ENCODE peak calls at places on chromosome 1, in four cellular contexts. W is K562, N is HepG2, T is SK-N-SH. V is an unnamed sample.

GRCh38 chr1:182069028-182069466 is 7.5 kb upstream of the ZNF648 start:
- DNase-seq in W (peak), N (peak), T (peak), V (peak)

GRCh38 chr1:93670141-93670540 is 11.5 kb downstream of the BCAR3 start:
- DNase-seq in W (no peak), T (no peak), N (no peak), V (peak)

GRCh38 chr1:201552941-201553341 is 14.0 kb downstream of the NAV1 start:
- DNase-seq in W (no peak), N (no peak), T (peak), V (no peak)

GRCh38 chr1:93556291-93556690 is 108.4 kb downstream of the FNBP1L start:
- DNase-seq in W (no peak), N (no peak), T (no peak), V (no peak)

GRCh38 chr1:232943679-232944252 is 6.6 kb upstream of the NTPCR start:
- DNase-seq in T (no peak), N (no peak), W (no peak), V (no peak)

GRCh38 chr1:78121650-78122210 is 76.0 kb downstream of the GIPC2 start:
- DNase-seq in T (no peak), N (no peak), W (no peak), V (no peak)

GRCh38 chr1:29521846-29522580 is 285.7 kb downstream of the PTPRU start:
- DNase-seq in T (no peak), N (no peak), W (no peak), V (no peak)

GRCh38 chr1:197633447-197634039 is 141.7 kb downstream of the DENND1B start:
- DNase-seq in W (no peak), T (no peak), N (no peak), V (no peak)

GRCh38 chr1:214029796-214030195 is 42.0 kb downstream of the PROX1 start:
- DNase-seq in W (no peak), T (no peak), N (no peak), V (no peak)

DNA sequence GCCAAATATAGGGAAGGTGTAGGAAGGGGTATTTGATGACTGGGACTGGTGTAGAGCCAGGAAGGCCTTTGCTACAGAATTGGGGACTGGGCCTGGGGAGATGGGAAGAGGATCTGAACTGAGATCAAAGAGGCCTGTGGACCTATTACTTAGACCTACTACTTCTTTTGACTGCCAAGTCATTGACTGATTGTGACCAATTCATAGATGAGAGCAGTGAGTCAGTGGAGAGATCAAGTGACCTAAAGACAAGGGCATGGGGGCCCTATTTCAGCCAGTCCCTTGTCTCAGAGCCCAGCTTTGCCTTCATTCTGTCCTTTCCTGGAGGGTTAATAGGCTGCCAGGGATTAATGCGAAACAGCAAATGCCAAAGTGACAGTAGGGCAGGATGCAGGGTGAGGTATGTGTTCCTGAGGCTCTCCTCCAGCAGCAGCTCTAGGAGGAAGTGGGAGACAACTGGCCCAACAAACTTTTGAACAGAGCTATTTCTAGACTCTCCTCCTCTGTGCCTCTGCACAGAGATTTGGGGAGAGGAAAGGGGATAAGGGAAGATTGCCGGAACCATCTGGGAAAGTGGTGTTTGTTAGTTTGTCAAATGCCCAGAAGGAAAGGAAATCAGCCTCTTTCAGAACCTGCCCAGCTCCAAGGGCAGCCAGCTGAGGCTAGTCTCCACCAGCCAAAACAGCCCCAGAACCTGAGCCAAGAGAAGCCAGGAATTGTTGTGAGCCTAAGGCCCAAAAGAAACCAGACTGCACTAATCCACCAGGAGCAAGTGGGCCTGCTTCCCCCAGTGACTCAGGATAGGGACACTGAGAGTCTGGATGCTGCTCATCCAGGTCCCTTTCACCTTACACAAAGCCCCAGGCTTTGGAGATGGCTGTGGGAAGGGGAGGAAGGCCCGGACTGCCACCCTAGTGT is 4.9 kb upstream of the S100A3 start:
- DNase-seq in T (no peak), N (no peak), W (no peak), V (no peak)
- TF ChIP-seq ELF1 in T (no peak), N (no peak), W (no peak), V (no peak)

DNA sequence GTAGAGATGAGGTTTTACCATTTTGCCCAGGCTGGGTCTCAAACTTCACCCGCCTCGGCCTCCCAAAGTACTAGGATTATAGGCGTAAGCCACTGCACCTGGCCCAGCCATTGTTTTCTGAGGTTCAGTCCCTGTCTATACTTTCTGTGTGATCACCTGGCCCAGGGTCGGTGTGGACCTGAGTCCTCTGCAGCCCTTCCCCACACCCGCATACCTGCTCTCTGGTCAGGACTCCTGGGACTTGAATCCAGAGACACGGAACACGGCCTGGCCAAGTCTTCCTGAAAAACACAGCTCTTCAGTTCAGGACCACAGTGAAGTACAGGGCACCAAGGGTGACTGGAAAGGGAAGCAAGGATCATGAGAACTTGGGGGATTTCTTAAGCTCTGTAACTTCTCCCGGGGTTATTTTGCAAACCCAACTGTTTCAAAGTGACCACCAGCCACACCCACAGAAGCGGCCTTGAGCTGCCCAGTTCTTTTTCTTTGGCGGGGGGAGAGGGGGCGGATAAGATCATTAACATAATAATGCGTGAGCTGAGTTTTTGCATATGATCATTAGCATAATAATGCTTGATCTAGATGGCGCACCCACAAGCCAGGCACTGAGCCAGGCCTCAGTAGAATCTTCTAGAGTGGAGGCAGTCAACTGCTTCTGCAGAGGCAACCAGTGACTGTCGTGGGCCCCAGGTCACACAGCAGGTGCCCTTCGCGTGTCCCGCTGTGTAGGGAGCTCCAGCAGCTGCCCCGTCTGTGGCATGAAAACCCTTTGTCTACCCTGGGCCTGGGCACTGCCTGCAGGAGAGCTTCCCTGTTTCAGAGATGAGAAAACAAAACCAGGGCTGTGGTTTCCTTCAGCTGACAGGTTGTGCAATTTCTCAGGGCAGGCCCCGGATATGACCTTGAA is 1.7 kb upstream of the NADK start:
- DNase-seq in N (no peak), W (peak), T (no peak), V (no peak)
- TF ChIP-seq ELF1 in N (no peak), W (peak), T (no peak), V (no peak)

GRCh38 chr1:204426035-204426436 is 14.4 kb upstream of the PPP1R15B start:
- DNase-seq in N (peak), T (no peak), W (no peak), V (no peak)
- TF ChIP-seq ELF1 in N (no peak), T (no peak), W (no peak), V (no peak)

GRCh38 chr1:17168480-17168878 is 36.4 kb upstream of the PADI1 start:
- DNase-seq in W (no peak), T (no peak), N (no peak), V (no peak)
- TF ChIP-seq ELF1 in W (no peak), T (peak), N (no peak), V (no peak)

DNA sequence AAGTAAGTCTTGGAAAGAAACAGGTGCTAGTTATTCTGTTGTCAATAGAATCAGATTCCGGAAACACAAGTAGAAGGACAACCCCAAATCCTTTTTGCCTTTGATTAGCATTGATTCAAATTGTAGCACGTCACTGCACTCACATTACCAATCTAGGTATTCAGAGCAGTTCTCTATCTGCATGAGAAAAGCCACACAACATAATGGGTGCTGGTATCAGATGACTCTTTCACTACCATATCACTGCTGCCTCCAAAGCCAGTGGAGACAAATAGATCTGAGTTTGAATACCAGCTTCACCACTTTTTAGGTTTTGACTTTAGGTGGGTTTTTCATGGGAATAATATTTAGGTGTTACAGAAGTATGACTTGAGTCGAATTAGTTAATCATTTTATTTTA is 38.9 kb downstream of the RTCA start:
- DNase-seq in W (no peak), N (no peak), T (no peak), V (no peak)
- TF ChIP-seq ELF1 in W (no peak), N (no peak), T (no peak), V (no peak)

DNA sequence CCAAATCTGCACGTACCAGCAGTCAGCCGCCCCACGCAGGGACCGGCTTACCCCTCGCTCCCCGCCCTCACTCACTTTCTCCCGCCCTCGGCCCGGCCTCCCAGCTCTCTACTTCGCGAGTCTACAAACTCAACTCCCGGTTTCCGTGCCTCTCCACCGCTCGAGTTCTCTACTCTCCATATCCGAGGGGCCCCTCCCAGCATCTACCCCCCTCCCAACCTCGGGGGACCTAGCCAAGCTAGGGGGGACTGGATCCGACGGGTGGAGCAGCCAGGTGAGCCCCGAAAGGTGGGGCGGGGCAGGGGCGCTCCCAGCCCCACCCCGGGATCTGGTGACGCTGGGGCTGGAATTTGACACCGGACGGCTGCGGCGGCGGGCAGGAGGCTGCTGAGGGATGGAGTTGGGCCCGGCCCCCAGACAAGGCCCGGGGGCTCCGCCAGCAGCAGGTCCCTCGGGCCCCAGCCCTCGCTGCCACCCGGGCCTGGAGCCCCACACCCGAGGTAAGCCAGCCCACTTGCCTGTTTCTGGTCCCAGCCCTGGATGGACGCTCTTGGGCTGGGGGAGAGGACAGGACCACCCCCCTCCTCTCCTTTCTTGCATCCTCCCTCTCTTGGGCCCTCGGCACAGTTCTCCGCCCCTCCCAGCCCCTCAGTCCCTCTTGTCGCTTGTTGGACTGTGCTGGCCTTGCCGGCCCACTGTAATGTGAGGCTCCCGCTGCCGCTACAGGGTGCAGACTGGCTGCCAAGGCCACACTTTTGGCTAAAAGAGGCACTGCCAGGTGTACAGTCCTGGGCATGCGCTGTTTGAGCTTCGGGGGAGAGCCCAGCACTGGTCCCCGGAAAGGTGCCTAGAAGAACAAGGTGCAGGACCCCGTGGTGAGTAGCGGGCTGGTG is at the start of gene ARTN:
- DNase-seq in N (no peak), T (no peak), W (no peak), V (no peak)
- TF ChIP-seq ELF1 in N (no peak), T (no peak), W (no peak), V (no peak)

V was measured in HCT116.